ENCODE peak calls at places on chromosomes 1 and 21, in ten cellular contexts. B, L, E, M, K, S, V, I, O and D are unnamed samples.

GRCh38 chr21:42833859-42834729 is 45.2 kb downstream of the WDR4 start:
- DNase-seq in O (no peak), M (no peak), K (no peak), S (peak; percentile 55), I (no peak), V (no peak), B (no peak), L (peak; percentile 47), E (no peak), D (no peak)

GRCh38 chr21:38869946-38870345 is 64.2 kb downstream of the ETS2 start:
- DNase-seq in V (peak; percentile 53), S (no peak), O (no peak), M (peak; percentile 71), L (no peak), B (no peak), E (no peak), K (no peak), I (no peak), D (no peak)

GRCh38 chr1:64898107-64898861 is 68.1 kb downstream of the JAK1 start:
- DNase-seq in I (peak; percentile 64), K (peak; percentile 65), B (peak; percentile 95), V (peak; percentile 92), M (peak; percentile 97), L (peak; percentile 67), S (peak; percentile 70), E (peak; percentile 31), O (peak; percentile 91), D (no peak)

GRCh38 chr1:31715097-31715872 is 11.5 kb upstream of the COL16A1 start:
- DNase-seq in M (peak; percentile 81), L (peak; percentile 76), K (peak; percentile 96), S (peak; percentile 87), O (no peak), V (peak; percentile 91), I (peak; percentile 96), E (peak; percentile 96), B (peak; percentile 99), D (peak; percentile 77)

GRCh38 chr1:88608139-88608943 is 75.7 kb upstream of the PKN2 start:
- DNase-seq in I (no peak), S (no peak), M (peak; percentile 37), V (peak; percentile 48), L (no peak), K (no peak), B (no peak), E (peak; percentile 61), O (peak; percentile 28), D (peak; percentile 12)

GRCh38 chr1:31583995-31584868 is 7.9 kb downstream of the TINAGL1 start:
- DNase-seq in I (peak; percentile 86), S (peak; percentile 85), B (peak; percentile 98), K (peak; percentile 86), L (no peak), M (peak; percentile 53), E (peak; percentile 83), O (no peak), V (peak; percentile 80), D (peak; percentile 47)

GRCh38 chr1:27001570-27002360 is 8.3 kb downstream of the TRNP1 start:
- DNase-seq in B (peak; percentile 80), I (no peak), K (peak; percentile 38), L (peak; percentile 72), S (peak; percentile 76), M (no peak), E (no peak), O (peak; percentile 94), V (peak; percentile 66), D (no peak)

GRCh38 chr21:33042812-33043211 is 17.1 kb downstream of the OLIG2 start:
- DNase-seq in O (peak; percentile 56), E (no peak), B (no peak), S (no peak), I (no peak), M (peak; percentile 97), K (no peak), L (no peak), V (peak; percentile 93), D (no peak)

GRCh38 chr1:38786040-38786436 is 73.5 kb downstream of the RRAGC start:
- DNase-seq in E (no peak), V (no peak), M (no peak), I (no peak), B (no peak), K (no peak), O (no peak), L (no peak), S (no peak), D (no peak)

GRCh38 chr1:119987112-119987511 is 82.3 kb downstream of the NOTCH2 start:
- DNase-seq in M (peak; percentile 97), K (no peak), I (no peak), O (peak; percentile 96), E (no peak), L (no peak), S (no peak), V (peak; percentile 88), B (no peak), D (no peak)

GRCh38 chr1:151728151-151728711 is 6.9 kb downstream of the RIIAD1 start:
- DNase-seq in V (peak; percentile 54), S (no peak), O (no peak), E (peak; percentile 20), I (no peak), K (no peak), M (peak; percentile 57), L (no peak), B (no peak), D (no peak)

GRCh38 chr1:33578557-33579448 is 106.4 kb downstream of the ZSCAN20 start:
- DNase-seq in E (no peak), V (no peak), B (no peak), I (no peak), M (no peak), O (no peak), L (no peak), S (no peak), K (no peak), D (no peak)

DNA sequence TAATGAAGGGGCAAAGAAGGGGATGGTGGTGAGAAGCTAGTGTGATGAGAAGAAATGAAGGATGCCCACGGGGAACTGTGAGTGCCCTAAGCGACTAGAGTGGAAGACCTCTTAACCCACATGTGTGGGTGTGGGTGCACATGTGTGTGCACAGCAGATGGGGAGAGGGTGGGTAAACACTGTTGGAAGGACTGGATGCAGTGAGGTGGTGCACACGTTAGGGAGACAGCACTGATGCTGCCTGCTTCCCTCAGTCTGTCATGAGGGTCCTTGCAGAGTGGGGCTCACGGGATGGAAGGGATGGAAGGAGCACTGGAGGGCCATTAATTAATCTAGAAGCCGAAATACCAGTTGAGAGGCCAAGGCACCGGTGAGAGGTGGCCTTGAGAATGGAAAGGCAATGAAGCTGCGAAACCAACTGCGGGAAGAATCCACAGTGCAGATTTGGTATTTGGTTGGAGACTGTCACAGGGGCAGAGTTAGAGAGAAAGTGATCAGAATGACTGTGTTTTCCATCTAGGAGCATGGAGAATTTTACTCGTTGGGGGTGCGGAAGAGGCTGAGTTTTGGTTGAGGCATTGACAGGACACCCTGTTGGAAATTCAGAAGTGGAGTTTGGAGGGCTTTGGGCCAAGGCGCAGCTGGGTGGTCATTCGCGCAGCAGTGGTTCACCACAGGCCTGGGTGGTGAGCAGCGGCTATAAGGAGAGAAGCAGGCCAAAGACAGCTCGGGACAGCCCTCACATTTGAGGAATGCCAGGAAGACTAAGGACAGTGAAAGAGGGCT is 15.8 kb downstream of the RCSD1 start:
- DNase-seq in B (no peak), O (no peak), S (no peak), V (no peak), E (no peak), I (no peak), L (no peak), K (no peak), M (no peak), D (no peak)
- H3K4me1 ChIP-seq in B (peaks cover 24% of the 10 kb centered on the region), O (peaks cover 10% of the 10 kb centered on the region), S (peaks cover 30% of the 10 kb centered on the region), V (no peaks in the 10 kb centered on the region), E (peaks cover 25% of the 10 kb centered on the region), I (no peaks in the 10 kb centered on the region), L (no peaks in the 10 kb centered on the region), K (peaks cover 85% of the 10 kb centered on the region), M (no peaks in the 10 kb centered on the region), D (no peaks in the 10 kb centered on the region)

DNA sequence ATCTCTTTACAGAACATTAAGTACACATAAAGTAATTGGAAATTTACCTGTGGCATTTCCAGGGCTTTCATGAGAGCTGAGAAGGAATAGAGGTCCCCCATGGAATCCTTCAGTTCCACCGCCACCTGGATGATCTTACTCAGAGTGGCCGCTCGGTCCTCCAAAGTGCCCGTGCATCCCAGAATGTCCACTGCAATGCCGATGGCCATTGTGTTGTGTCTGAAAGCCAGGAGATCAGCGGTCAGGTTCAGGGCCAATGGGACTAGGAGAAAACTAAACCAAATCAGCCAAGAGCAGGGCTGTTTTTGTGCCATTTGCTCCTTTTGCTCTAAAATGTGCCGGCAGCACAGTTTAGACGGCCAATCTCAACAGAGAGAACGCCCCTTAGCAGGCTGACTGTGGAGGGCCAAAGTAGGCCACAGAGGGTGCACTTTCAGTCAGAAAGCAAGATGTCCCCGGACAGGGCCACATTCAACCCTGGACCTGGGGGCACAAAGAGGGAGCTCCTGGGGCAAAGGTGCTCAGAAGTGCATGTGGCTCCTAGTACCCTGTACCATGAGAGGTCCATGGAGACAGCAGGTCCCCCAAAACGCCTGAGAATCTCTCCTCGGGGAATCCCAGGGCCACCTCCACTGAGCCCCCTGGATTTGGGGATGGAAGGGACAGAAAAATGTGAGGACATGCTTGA is 109.9 kb downstream of the BCAR3 start:
- DNase-seq in V (no peak), I (no peak), K (no peak), L (no peak), E (no peak), M (no peak), B (no peak), O (no peak), S (no peak), D (no peak)
- H3K4me1 ChIP-seq in V (peaks cover 3% of the 10 kb centered on the region), I (no peaks in the 10 kb centered on the region), K (peaks cover 43% of the 10 kb centered on the region), L (no peaks in the 10 kb centered on the region), E (no peaks in the 10 kb centered on the region), M (peaks cover 7% of the 10 kb centered on the region), B (no peaks in the 10 kb centered on the region), O (peaks cover 14% of the 10 kb centered on the region), S (peaks cover 7% of the 10 kb centered on the region), D (no peaks in the 10 kb centered on the region)

DNA sequence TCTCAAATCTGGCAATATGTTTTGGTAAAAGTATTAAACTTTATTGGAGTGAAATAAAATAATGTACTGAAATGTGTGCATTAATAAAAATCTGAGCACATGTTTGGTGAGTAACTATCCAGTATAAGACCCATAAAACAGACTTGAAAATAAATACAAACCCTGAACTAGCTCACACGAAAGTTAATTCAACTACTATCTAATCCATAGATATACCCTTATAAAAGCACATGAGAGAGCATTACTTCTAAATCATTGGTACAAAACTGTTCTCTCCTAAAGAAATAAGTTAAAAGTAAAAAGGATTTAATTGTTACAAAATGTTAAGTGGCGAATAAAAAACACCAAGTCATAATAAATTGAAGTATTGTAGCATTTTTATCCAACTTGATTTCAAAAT is 295.6 kb downstream of the PTPRC start:
- DNase-seq in L (no peak), B (no peak), V (no peak), I (no peak), O (no peak), M (no peak), K (no peak), E (no peak), S (no peak), D (no peak)
- H3K4me1 ChIP-seq in L (no peaks in the 10 kb centered on the region), B (peaks cover 15% of the 10 kb centered on the region), V (peaks cover 3% of the 10 kb centered on the region), I (peaks cover 1% of the 10 kb centered on the region), O (peaks cover 8% of the 10 kb centered on the region), M (peaks cover 5% of the 10 kb centered on the region), K (peaks cover 61% of the 10 kb centered on the region), E (peaks cover 12% of the 10 kb centered on the region), S (peaks cover 22% of the 10 kb centered on the region), D (peaks cover 34% of the 10 kb centered on the region)

DNA sequence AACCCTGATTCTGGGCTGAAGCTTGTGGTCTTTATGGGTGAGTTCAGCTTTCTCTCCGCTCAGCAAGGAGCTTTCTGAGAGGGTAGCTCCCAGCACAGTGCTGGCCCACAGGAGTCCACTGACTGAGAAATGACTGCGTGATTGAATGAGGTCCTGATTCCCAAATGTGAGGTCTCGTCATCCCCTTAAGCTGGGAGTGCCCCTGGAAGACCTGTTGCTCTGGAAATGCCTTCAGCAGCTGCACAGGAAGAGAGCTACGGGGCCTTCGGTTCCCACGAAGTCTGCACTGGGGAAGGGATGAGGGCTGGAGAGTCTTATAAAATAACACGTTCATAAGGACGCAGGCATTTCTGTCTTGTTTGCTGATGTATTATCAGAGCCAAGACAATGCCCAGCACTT is 14.0 kb downstream of the TNNT2 start:
- DNase-seq in E (no peak), L (no peak), S (peak; percentile 20), B (no peak), O (no peak), K (no peak), M (no peak), I (no peak), V (no peak), D (no peak)
- H3K4me1 ChIP-seq in E (no peaks in the 10 kb centered on the region), L (no peaks in the 10 kb centered on the region), S (no peaks in the 10 kb centered on the region), B (no peaks in the 10 kb centered on the region), O (peaks cover 6% of the 10 kb centered on the region), K (peaks cover 14% of the 10 kb centered on the region), M (no peaks in the 10 kb centered on the region), I (no peaks in the 10 kb centered on the region), V (no peaks in the 10 kb centered on the region), D (no peaks in the 10 kb centered on the region)